ENCODE peak calls at places on chromosomes 6 and 20, in nine cellular contexts. One of them, this sample, is unnamed.

GRCh38 chr6:4804095-4804494 is 27.9 kb downstream of the CDYL start:
- DNase-seq in substantia nigra: no peak
- DNase-seq in mesendoderm: peak; percentile 22
- DNase-seq in HepG2: peak; percentile 34
- DNase-seq in Peyer's patch: no peak
- DNase-seq in uterus: no peak
- DNase-seq in CD8-positive, alpha-beta T cell: no peak
- DNase-seq in heart right ventricle: no peak
- DNase-seq in GM23338: peak; percentile 37
- DNase-seq in this sample: no peak

GRCh38 chr6:138526822-138527235 is 27.5 kb upstream of the NHSL1 start:
- DNase-seq in substantia nigra: no peak
- DNase-seq in mesendoderm: no peak
- DNase-seq in HepG2: peak; percentile 93
- DNase-seq in Peyer's patch: no peak
- DNase-seq in uterus: no peak
- DNase-seq in CD8-positive, alpha-beta T cell: no peak
- DNase-seq in heart right ventricle: no peak
- DNase-seq in GM23338: no peak
- DNase-seq in this sample: no peak

GRCh38 chr6:148447521-148448230 is 105.0 kb downstream of the SASH1 start:
- DNase-seq in substantia nigra: no peak
- DNase-seq in mesendoderm: no peak
- DNase-seq in HepG2: no peak
- DNase-seq in Peyer's patch: no peak
- DNase-seq in uterus: no peak
- DNase-seq in CD8-positive, alpha-beta T cell: no peak
- DNase-seq in heart right ventricle: no peak
- DNase-seq in GM23338: no peak
- DNase-seq in this sample: no peak

GRCh38 chr6:12313311-12313991 is 23.3 kb downstream of the EDN1 start:
- DNase-seq in substantia nigra: no peak
- DNase-seq in mesendoderm: no peak
- DNase-seq in HepG2: no peak
- DNase-seq in Peyer's patch: no peak
- DNase-seq in uterus: no peak
- DNase-seq in CD8-positive, alpha-beta T cell: no peak
- DNase-seq in heart right ventricle: no peak
- DNase-seq in GM23338: no peak
- DNase-seq in this sample: no peak

GRCh38 chr6:66526061-66526460 is 819.0 kb upstream of the EYS start:
- DNase-seq in substantia nigra: no peak
- DNase-seq in mesendoderm: no peak
- DNase-seq in HepG2: no peak
- DNase-seq in Peyer's patch: no peak
- DNase-seq in uterus: no peak
- DNase-seq in CD8-positive, alpha-beta T cell: no peak
- DNase-seq in heart right ventricle: no peak
- DNase-seq in GM23338: no peak
- DNase-seq in this sample: no peak

GRCh38 chr20:13831476-13831875 is 46.6 kb downstream of the NDUFAF5 start:
- DNase-seq in substantia nigra: no peak
- DNase-seq in mesendoderm: no peak
- DNase-seq in HepG2: no peak
- DNase-seq in Peyer's patch: no peak
- DNase-seq in uterus: no peak
- DNase-seq in CD8-positive, alpha-beta T cell: no peak
- DNase-seq in heart right ventricle: no peak
- DNase-seq in GM23338: no peak
- DNase-seq in this sample: no peak

GRCh38 chr20:16622501-16622900 is 49.3 kb upstream of the KIF16B start:
- DNase-seq in substantia nigra: no peak
- DNase-seq in mesendoderm: no peak
- DNase-seq in HepG2: no peak
- DNase-seq in Peyer's patch: no peak
- DNase-seq in uterus: no peak
- DNase-seq in CD8-positive, alpha-beta T cell: no peak
- DNase-seq in heart right ventricle: no peak
- DNase-seq in GM23338: no peak
- DNase-seq in this sample: no peak

GRCh38 chr6:47729019-47729418 is 30.6 kb downstream of the ADGRF4 start:
- DNase-seq in substantia nigra: no peak
- DNase-seq in mesendoderm: no peak
- DNase-seq in HepG2: no peak
- DNase-seq in Peyer's patch: no peak
- DNase-seq in uterus: no peak
- DNase-seq in CD8-positive, alpha-beta T cell: no peak
- DNase-seq in heart right ventricle: no peak
- DNase-seq in GM23338: no peak
- DNase-seq in this sample: no peak

DNA sequence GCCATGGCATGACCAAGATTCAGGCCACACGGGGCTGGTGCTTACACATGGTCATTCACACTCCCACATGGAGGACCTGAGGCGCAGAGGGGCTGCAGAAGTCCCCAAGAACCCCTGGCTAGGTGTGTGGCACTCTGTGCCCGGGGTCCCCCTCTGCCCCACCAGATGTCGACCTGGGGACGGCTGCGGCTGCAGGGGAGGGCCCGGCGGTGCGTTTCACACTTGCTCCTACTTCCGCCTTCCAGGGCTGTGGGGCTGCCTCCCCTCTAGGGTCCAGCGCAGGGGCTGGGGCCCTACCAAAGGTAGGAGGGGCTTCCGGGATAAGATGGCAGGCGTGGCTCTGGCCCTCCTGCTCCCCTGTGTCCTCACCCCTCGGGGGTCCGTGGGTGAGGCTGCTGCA is 81.1 kb upstream of the SLCO4A1 start:
- DNase-seq in substantia nigra: no peak
- DNase-seq in mesendoderm: no peak
- DNase-seq in HepG2: no peak
- DNase-seq in Peyer's patch: no peak
- DNase-seq in uterus: no peak
- DNase-seq in CD8-positive, alpha-beta T cell: no peak
- DNase-seq in heart right ventricle: no peak
- DNase-seq in GM23338: no peak
- DNase-seq in this sample: no peak
- H3K27ac ChIP-seq in substantia nigra: no peak overlapping the region
- H3K27ac ChIP-seq in mesendoderm: no peak overlapping the region
- H3K27ac ChIP-seq in HepG2: no peak overlapping the region
- H3K27ac ChIP-seq in Peyer's patch: no peak overlapping the region
- H3K27ac ChIP-seq in uterus: no peak overlapping the region
- H3K27ac ChIP-seq in CD8-positive, alpha-beta T cell: no peak overlapping the region
- H3K27ac ChIP-seq in heart right ventricle: peak overlapping the region; percentile 94
- H3K27ac ChIP-seq in GM23338: no peak overlapping the region
- H3K27ac ChIP-seq in this sample: no peak overlapping the region

GRCh38 chr6:158011478-158011920 is 29.8 kb downstream of the SYNJ2 start:
- DNase-seq in substantia nigra: peak; percentile 69
- DNase-seq in mesendoderm: no peak
- DNase-seq in HepG2: peak; percentile 100
- DNase-seq in Peyer's patch: no peak
- DNase-seq in uterus: peak; percentile 4
- DNase-seq in CD8-positive, alpha-beta T cell: no peak
- DNase-seq in heart right ventricle: no peak
- DNase-seq in GM23338: no peak
- DNase-seq in this sample: no peak
- H3K27ac ChIP-seq in substantia nigra: peak overlapping the region; percentile 99
- H3K27ac ChIP-seq in mesendoderm: no peak overlapping the region
- H3K27ac ChIP-seq in HepG2: peak overlapping the region; percentile 99
- H3K27ac ChIP-seq in Peyer's patch: no peak overlapping the region
- H3K27ac ChIP-seq in uterus: no peak overlapping the region
- H3K27ac ChIP-seq in CD8-positive, alpha-beta T cell: no peak overlapping the region
- H3K27ac ChIP-seq in heart right ventricle: no peak overlapping the region
- H3K27ac ChIP-seq in GM23338: no peak overlapping the region
- H3K27ac ChIP-seq in this sample: peak overlapping the region; percentile 84

GRCh38 chr6:33584700-33585402 is 4.8 kb upstream of the BAK1 start:
- DNase-seq in substantia nigra: no peak
- DNase-seq in mesendoderm: no peak
- DNase-seq in HepG2: no peak
- DNase-seq in Peyer's patch: no peak
- DNase-seq in uterus: no peak
- DNase-seq in CD8-positive, alpha-beta T cell: no peak
- DNase-seq in heart right ventricle: no peak
- DNase-seq in GM23338: no peak
- DNase-seq in this sample: no peak

GRCh38 chr6:33586108-33586640 is 6.1 kb upstream of the BAK1 start:
- DNase-seq in substantia nigra: no peak
- DNase-seq in mesendoderm: no peak
- DNase-seq in HepG2: no peak
- DNase-seq in Peyer's patch: no peak
- DNase-seq in uterus: no peak
- DNase-seq in CD8-positive, alpha-beta T cell: no peak
- DNase-seq in heart right ventricle: no peak
- DNase-seq in GM23338: no peak
- DNase-seq in this sample: no peak

GRCh38 chr6:33583591-33584155 is 3.6 kb upstream of the BAK1 start:
- DNase-seq in substantia nigra: no peak
- DNase-seq in mesendoderm: peak; percentile 72
- DNase-seq in HepG2: peak; percentile 40
- DNase-seq in Peyer's patch: no peak
- DNase-seq in uterus: no peak
- DNase-seq in CD8-positive, alpha-beta T cell: no peak
- DNase-seq in heart right ventricle: no peak
- DNase-seq in GM23338: peak; percentile 80
- DNase-seq in this sample: no peak

GRCh38 chr6:33587529-33588215 is 7.6 kb upstream of the BAK1 start:
- DNase-seq in substantia nigra: no peak
- DNase-seq in mesendoderm: no peak
- DNase-seq in HepG2: no peak
- DNase-seq in Peyer's patch: no peak
- DNase-seq in uterus: no peak
- DNase-seq in CD8-positive, alpha-beta T cell: no peak
- DNase-seq in heart right ventricle: no peak
- DNase-seq in GM23338: no peak
- DNase-seq in this sample: no peak

DNA sequence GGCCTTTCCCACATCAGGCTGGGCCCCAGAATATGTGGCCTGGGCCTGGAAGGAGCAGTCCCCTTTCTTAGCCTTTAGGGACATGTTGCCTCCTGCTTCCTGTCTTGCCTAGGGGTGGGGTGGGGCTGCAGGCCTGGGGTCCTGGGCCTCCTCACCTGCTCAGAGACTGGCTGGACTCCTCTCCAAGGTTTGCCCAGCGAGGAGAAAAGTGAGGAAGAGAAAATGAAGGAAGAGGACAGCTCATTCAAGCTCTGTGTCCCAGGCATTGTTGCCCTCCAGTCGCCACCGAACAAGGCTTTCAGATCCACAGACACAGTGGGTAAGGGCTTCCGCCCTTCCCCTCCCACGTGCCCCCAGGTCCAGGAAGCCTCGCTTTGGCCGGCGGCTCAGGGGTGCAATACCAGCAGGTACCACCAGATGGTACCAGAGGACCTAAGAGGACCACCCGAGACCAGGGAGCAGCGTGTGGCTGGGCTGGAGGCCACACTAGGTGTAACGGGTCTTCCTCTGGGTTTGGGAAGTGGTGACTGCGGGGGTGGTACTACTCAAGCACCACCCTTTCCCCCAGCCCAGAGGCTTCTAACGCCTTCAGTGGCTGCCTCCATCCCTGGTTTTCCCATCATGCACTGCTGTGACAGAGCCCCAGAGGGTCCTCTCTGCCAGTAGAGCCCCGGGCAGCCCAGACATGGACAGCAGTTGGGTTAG is 5.5 kb upstream of the BAK1 start:
- DNase-seq in substantia nigra: peak; percentile 70
- DNase-seq in mesendoderm: peak; percentile 94
- DNase-seq in HepG2: peak; percentile 72
- DNase-seq in Peyer's patch: peak; percentile 89
- DNase-seq in uterus: peak; percentile 85
- DNase-seq in CD8-positive, alpha-beta T cell: peak; percentile 81
- DNase-seq in heart right ventricle: peak; percentile 83
- DNase-seq in GM23338: peak; percentile 87
- DNase-seq in this sample: peak; percentile 68
- H3K27ac ChIP-seq in substantia nigra: no peak overlapping the region
- H3K27ac ChIP-seq in mesendoderm: no peak overlapping the region
- H3K27ac ChIP-seq in HepG2: no peak overlapping the region
- H3K27ac ChIP-seq in Peyer's patch: no peak overlapping the region
- H3K27ac ChIP-seq in uterus: no peak overlapping the region
- H3K27ac ChIP-seq in CD8-positive, alpha-beta T cell: no peak overlapping the region
- H3K27ac ChIP-seq in heart right ventricle: no peak overlapping the region
- H3K27ac ChIP-seq in GM23338: no peak overlapping the region
- H3K27ac ChIP-seq in this sample: peak overlapping the region; percentile 26

GRCh38 chr6:140079328-140079727 is 704.9 kb upstream of the CITED2 start:
- DNase-seq in substantia nigra: no peak
- DNase-seq in mesendoderm: peak; percentile 6
- DNase-seq in HepG2: no peak
- DNase-seq in Peyer's patch: no peak
- DNase-seq in uterus: peak; percentile 22
- DNase-seq in CD8-positive, alpha-beta T cell: no peak
- DNase-seq in heart right ventricle: peak; percentile 37
- DNase-seq in GM23338: no peak
- DNase-seq in this sample: no peak

GRCh38 chr6:140073456-140073855 is 699.0 kb upstream of the CITED2 start:
- DNase-seq in substantia nigra: no peak
- DNase-seq in mesendoderm: no peak
- DNase-seq in HepG2: no peak
- DNase-seq in Peyer's patch: no peak
- DNase-seq in uterus: no peak
- DNase-seq in CD8-positive, alpha-beta T cell: no peak
- DNase-seq in heart right ventricle: no peak
- DNase-seq in GM23338: no peak
- DNase-seq in this sample: no peak

GRCh38 chr6:140076078-140076477 is 701.6 kb upstream of the CITED2 start:
- DNase-seq in substantia nigra: no peak
- DNase-seq in mesendoderm: no peak
- DNase-seq in HepG2: no peak
- DNase-seq in Peyer's patch: no peak
- DNase-seq in uterus: no peak
- DNase-seq in CD8-positive, alpha-beta T cell: no peak
- DNase-seq in heart right ventricle: no peak
- DNase-seq in GM23338: no peak
- DNase-seq in this sample: no peak

GRCh38 chr6:140078552-140079126 is 704.2 kb upstream of the CITED2 start:
- DNase-seq in substantia nigra: no peak
- DNase-seq in mesendoderm: no peak
- DNase-seq in HepG2: no peak
- DNase-seq in Peyer's patch: no peak
- DNase-seq in uterus: no peak
- DNase-seq in CD8-positive, alpha-beta T cell: no peak
- DNase-seq in heart right ventricle: peak; percentile 51
- DNase-seq in GM23338: peak; percentile 5
- DNase-seq in this sample: no peak

DNA sequence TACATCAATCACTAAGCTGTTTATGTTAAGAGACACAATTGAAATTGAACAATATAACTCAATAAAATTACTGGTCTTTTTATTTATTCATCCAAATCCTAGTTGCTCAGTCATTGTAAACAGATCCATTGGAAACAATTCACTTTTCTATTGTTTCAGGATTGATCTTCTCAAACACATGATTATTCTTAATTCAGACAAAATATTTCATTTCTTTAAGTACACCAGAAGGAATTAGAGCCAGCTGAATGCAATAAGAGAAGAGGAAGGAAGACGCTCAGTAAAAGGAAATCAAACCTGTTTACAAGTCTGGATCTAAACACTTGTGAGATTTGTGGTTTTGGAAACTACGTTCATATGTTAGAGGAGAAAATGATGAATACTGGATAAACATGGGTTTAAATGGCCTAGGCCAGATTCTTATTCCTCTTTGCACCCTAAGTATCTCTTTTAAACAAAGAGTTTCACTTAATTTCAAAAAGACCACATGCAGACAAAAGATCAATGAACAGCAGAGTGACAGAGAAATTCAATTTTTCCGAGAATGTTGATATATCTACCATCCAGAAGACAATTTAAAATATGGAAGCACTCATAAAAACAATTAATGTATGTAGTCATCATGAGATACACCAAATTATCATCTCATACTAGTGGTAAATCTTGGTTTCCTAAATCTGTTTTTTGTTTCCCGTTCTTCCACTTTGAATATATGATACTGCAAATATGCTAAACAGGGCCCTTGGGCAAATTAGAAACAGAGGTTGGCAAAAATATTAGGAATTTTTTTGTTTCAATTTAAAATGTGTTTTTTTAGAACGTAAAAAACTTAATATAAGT is 703.5 kb upstream of the CITED2 start:
- DNase-seq in substantia nigra: no peak
- DNase-seq in mesendoderm: no peak
- DNase-seq in HepG2: no peak
- DNase-seq in Peyer's patch: no peak
- DNase-seq in uterus: no peak
- DNase-seq in CD8-positive, alpha-beta T cell: no peak
- DNase-seq in heart right ventricle: no peak
- DNase-seq in GM23338: no peak
- DNase-seq in this sample: no peak
- H3K27ac ChIP-seq in substantia nigra: no peak overlapping the region
- H3K27ac ChIP-seq in mesendoderm: no peak overlapping the region
- H3K27ac ChIP-seq in HepG2: no peak overlapping the region
- H3K27ac ChIP-seq in Peyer's patch: peak overlapping the region; percentile 20
- H3K27ac ChIP-seq in uterus: peak overlapping the region; percentile 60
- H3K27ac ChIP-seq in CD8-positive, alpha-beta T cell: no peak overlapping the region
- H3K27ac ChIP-seq in heart right ventricle: peak overlapping the region; percentile 89
- H3K27ac ChIP-seq in GM23338: no peak overlapping the region
- H3K27ac ChIP-seq in this sample: peak overlapping the region; percentile 52

This sample was measured in breast epithelium.